ENCODE peak calls at places on chromosomes 2 and 18, in nine cellular contexts. O, V, N, R, F, S, Q, H and A are unnamed samples.

GRCh38 chr2:50529600-50530218 is 502.2 kb downstream of the NRXN1 start:
- DNase-seq in F (peak; percentile 16), S (peak; percentile 38), Q (no peak), O (no peak), V (no peak), N (peak; percentile 39), H (peak; percentile 60), R (peak; percentile 71), A (peak; percentile 49)

GRCh38 chr18:23872701-23873550 is 141.6 kb upstream of the TTC39C start:
- DNase-seq in S (peak; percentile 91), R (no peak), V (peak; percentile 89), N (peak; percentile 99), F (no peak), Q (no peak), O (no peak), H (no peak), A (no peak)

GRCh38 chr2:112092286-112093041 is 37.4 kb downstream of the TMEM87B start:
- DNase-seq in Q (no peak), H (peak; percentile 82), F (peak; percentile 38), N (peak; percentile 58), S (peak; percentile 37), R (peak; percentile 32), O (no peak), V (no peak), A (peak; percentile 55)

GRCh38 chr18:6219116-6219717 is 195.5 kb downstream of the L3MBTL4 start:
- DNase-seq in R (peak; percentile 70), N (no peak), S (no peak), O (no peak), F (peak; percentile 4), H (peak; percentile 69), Q (no peak), V (no peak), A (no peak)

GRCh38 chr2:239569401-239570090 is 168.7 kb upstream of the HDAC4 start:
- DNase-seq in S (no peak), O (no peak), N (no peak), H (no peak), V (no peak), Q (no peak), R (no peak), F (no peak), A (no peak)

GRCh38 chr18:9885170-9886004 is at the start of gene TXNDC2:
- DNase-seq in Q (no peak), O (no peak), S (no peak), R (peak; percentile 38), F (no peak), V (no peak), H (peak; percentile 41), N (no peak), A (no peak)

GRCh38 chr2:26846881-26847662 is 860 bp upstream of the DPYSL5 start:
- DNase-seq in N (no peak), O (no peak), S (no peak), V (no peak), H (no peak), Q (no peak), F (no peak), R (no peak), A (no peak)

GRCh38 chr18:74946646-74947045 is 262.3 kb downstream of the PTGR3 start:
- DNase-seq in N (no peak), S (no peak), V (no peak), H (no peak), F (no peak), Q (no peak), R (no peak), O (no peak), A (peak; percentile 35)

GRCh38 chr2:206212673-206213513 is 53.2 kb downstream of the EEF1B2 start:
- DNase-seq in V (no peak), H (peak; percentile 92), R (peak; percentile 69), F (peak; percentile 60), N (peak; percentile 43), S (peak; percentile 21), Q (no peak), O (no peak), A (peak; percentile 68)

GRCh38 chr2:15303874-15304273 is 257.3 kb downstream of the NBAS start:
- DNase-seq in Q (no peak), O (no peak), S (no peak), R (no peak), N (no peak), H (no peak), V (no peak), F (no peak), A (no peak)

GRCh38 chr2:10787176-10787968 is 25.2 kb downstream of the PDIA6 start:
- DNase-seq in Q (no peak), O (no peak), S (no peak), H (peak; percentile 5), N (no peak), F (no peak), R (peak; percentile 9), V (peak; percentile 39), A (no peak)
- TF ChIP-seq CTCF in Q (no peak), O (no peak), S (no peak), H (peak; percentile 32), N (peak; percentile 37), F (peak; percentile 22), R (no peak), V (no peak), A (peak; percentile 47)

GRCh38 chr2:159034728-159035127 is 66.3 kb downstream of the TANC1 start:
- DNase-seq in H (no peak), F (no peak), S (no peak), O (no peak), Q (no peak), R (no peak), N (no peak), V (no peak), A (no peak)

GRCh38 chr2:159032580-159032979 is 64.1 kb downstream of the TANC1 start:
- DNase-seq in V (no peak), O (no peak), N (no peak), R (no peak), H (no peak), F (no peak), S (no peak), Q (no peak), A (no peak)

GRCh38 chr2:159032156-159032555 is 63.7 kb downstream of the TANC1 start:
- DNase-seq in H (no peak), N (no peak), O (no peak), F (no peak), V (no peak), S (no peak), Q (no peak), R (no peak), A (no peak)

GRCh38 chr2:159030674-159031380 is 62.4 kb downstream of the TANC1 start:
- DNase-seq in S (peak; percentile 60), F (peak; percentile 83), Q (peak; percentile 74), H (peak; percentile 93), R (peak; percentile 86), N (no peak), V (peak; percentile 45), O (no peak), A (peak; percentile 51)

DNA sequence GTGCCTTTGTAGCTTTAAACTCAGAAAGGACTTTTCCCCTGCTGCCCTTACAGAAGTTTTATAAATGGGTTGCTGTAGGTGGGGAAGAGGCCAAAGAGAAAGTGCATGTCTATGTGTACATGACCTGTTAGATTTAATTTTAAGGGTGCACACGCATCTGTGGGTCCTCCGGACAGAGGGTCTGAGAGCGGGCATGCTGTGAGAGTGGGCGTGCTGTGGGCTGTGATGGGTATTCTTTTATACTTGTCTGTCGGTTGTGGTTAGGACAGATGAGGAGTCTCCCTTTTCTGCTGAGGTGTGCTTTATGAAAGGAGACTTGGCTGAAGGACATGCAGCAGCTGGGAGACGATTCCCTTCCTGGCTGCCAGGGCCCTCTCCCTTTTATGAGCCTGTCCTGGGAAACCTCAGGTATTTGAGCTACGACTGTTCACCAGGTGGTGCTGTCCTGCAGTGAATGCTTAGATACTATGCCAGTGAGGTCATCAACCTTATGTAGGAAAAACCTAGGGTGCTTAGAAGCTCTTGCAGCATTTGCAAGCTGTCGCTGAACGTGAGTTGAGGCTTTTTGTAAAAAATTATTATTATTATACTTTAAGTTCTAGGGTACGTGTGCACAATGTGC is 67.5 kb downstream of the TANC1 start:
- DNase-seq in V (peak; percentile 70), Q (no peak), N (peak; percentile 86), S (peak; percentile 48), R (peak; percentile 33), F (no peak), O (no peak), H (peak; percentile 26), A (peak; percentile 47)
- TF ChIP-seq CTCF in V (peak; percentile 45), Q (peak; percentile 43), N (peak; percentile 76), S (no peak), R (no peak), F (peak; percentile 6), O (no peak), H (no peak), A (peak; percentile 59)

GRCh38 chr2:134491796-134492441 is 226.9 kb downstream of the TMEM163 start:
- DNase-seq in Q (peak; percentile 56), S (peak; percentile 17), R (no peak), H (no peak), V (no peak), O (no peak), N (peak; percentile 4), F (no peak), A (no peak)
- TF ChIP-seq CTCF in Q (no peak), S (no peak), R (no peak), H (no peak), V (peak; percentile 13), O (no peak), N (peak; percentile 11), F (no peak), A (no peak)

DNA sequence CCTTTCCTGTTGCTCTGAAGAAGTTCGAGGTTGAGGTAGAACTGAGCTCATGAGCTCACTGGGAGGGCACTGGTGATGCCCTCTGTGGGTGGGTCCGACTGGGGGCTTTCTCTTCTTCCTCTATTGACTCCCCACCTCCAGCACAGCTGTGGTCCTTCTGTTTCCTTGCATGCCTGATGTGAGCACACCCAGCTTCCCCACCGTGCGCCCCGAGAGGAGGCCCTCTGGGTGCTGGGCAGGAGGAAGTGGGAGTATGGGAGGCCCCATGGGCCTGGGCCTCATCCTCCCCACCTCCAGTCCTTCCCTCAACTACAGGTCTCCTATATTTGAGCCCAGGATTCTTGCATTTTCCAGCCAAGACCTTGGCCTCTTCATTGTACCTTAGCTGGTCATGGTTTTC is 21.0 kb downstream of the SPEG start:
- DNase-seq in N (no peak), R (no peak), Q (no peak), H (no peak), S (no peak), O (no peak), F (no peak), V (no peak), A (no peak)
- TF ChIP-seq CTCF in N (no peak), R (no peak), Q (no peak), H (no peak), S (no peak), O (no peak), F (no peak), V (no peak), A (no peak)

DNA sequence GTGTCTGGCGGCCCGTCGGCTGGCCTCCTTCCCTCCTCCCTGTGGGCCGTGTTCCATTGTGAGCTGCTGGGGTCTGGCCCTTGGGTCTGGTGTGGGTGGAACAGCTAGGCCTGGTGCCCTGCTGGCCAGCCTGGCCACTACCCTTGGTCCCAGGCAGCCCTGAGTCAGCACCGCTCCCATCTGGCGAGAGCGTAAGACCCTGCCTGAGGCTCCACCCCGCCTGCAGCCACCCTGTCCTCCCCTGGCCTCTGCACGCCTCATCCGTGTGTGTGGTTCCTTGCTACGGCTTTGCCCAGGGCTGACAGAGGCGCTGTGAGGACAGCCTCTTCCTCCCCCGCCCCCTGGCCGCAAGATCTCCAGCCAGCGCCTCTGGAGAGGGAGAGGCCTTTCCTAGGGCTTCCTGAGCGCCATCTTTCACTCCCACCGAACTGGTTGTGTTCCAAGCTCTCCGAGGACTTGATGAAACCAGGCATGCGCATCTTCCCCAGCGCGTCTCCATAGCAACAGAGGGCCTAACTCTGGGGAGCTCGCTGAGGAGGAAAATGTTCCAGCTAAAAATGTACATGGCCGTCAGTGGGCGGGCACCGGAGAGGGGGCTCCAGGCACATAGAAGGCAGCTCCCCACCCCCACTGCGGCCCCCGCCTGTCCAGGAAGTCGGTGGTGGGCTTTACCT is 83.0 kb downstream of the STPG4 start:
- DNase-seq in Q (peak; percentile 93), R (peak; percentile 90), H (peak; percentile 97), S (no peak), O (peak; percentile 71), F (peak; percentile 82), N (no peak), V (peak; percentile 63), A (peak; percentile 51)
- TF ChIP-seq CTCF in Q (peak; percentile 43), R (no peak), H (peak; percentile 63), S (no peak), O (no peak), F (no peak), N (no peak), V (no peak), A (peak; percentile 60)